ENCODE peak calls at places on chromosome 4, in five cellular contexts. P, H, V, T and J are unnamed samples. For H3K79me1, the result is how much of the 10 kb centered on the place peaks cover.

GRCh38 chr4:15376594-15376993 is 51.2 kb upstream of the C1QTNF7 start:
- DNase-seq in P (no peak), H (peak), V (peak), T (no peak), J (no peak)

GRCh38 chr4:143407475-143407874 is 70.8 kb downstream of the GAB1 start:
- DNase-seq in P (no peak), H (no peak), V (peak), T (no peak), J (no peak)

GRCh38 chr4:176443117-176443516 is 123.4 kb downstream of the SPCS3 start:
- DNase-seq in P (no peak), H (peak), V (peak), T (no peak), J (no peak)

GRCh38 chr4:57426779-57427395 is 316.7 kb upstream of the IGFBP7 start:
- DNase-seq in P (peak), H (peak), V (peak), T (peak), J (peak)

GRCh38 chr4:91256043-91256442 is 1047.7 kb upstream of the GRID2 start:
- DNase-seq in P (no peak), H (no peak), V (no peak), T (no peak), J (peak)

GRCh38 chr4:140807491-140808257 is 51.5 kb upstream of the TBC1D9 start:
- DNase-seq in P (no peak), H (peak), V (peak), T (no peak), J (no peak)

GRCh38 chr4:23483320-23483958 is 406.4 kb downstream of the PPARGC1A start:
- DNase-seq in P (no peak), H (no peak), V (no peak), T (no peak), J (no peak)

GRCh38 chr4:120517966-120518365 is 404.6 kb downstream of the PRDM5 start:
- DNase-seq in P (no peak), H (peak), V (peak), T (peak), J (peak)

GRCh38 chr4:174394915-174395314 is 111.2 kb downstream of the CEP44 start:
- DNase-seq in P (no peak), H (peak), V (peak), T (no peak), J (no peak)

GRCh38 chr4:102569200-102569599 is 68.0 kb downstream of the NFKB1 start:
- DNase-seq in P (no peak), H (peak), V (peak), T (no peak), J (no peak)

GRCh38 chr4:6555519-6555918 is 19.5 kb upstream of the MAN2B2 start:
- DNase-seq in P (no peak), H (no peak), V (no peak), T (no peak), J (no peak)

GRCh38 chr4:80422727-80423404 is 87.3 kb downstream of the CFAP299 start:
- DNase-seq in P (no peak), H (no peak), V (no peak), T (no peak), J (no peak)

GRCh38 chr4:94517492-94517891 is 65.8 kb downstream of the PDLIM5 start:
- DNase-seq in P (no peak), H (no peak), V (no peak), T (no peak), J (no peak)

GRCh38 chr4:73945674-73946449 is 36.0 kb downstream of the PF4 start:
- DNase-seq in P (no peak), H (no peak), V (no peak), T (no peak), J (no peak)

GRCh38 chr4:77348815-77349214 is 191.8 kb downstream of the CCNG2 start:
- DNase-seq in P (no peak), H (no peak), V (no peak), T (no peak), J (no peak)

GRCh38 chr4:38615847-38616246 is 48.2 kb upstream of the KLF3 start:
- DNase-seq in P (no peak), H (no peak), V (no peak), T (no peak), J (no peak)

GRCh38 chr4:66556651-66557278 is 886.5 kb upstream of the EPHA5 start:
- DNase-seq in P (no peak), H (no peak), V (no peak), T (no peak), J (peak)

GRCh38 chr4:167578906-167579305 is 344.6 kb upstream of the SPOCK3 start:
- DNase-seq in P (peak), H (no peak), V (no peak), T (no peak), J (peak)

GRCh38 chr4:6294705-6295421 is 25.2 kb downstream of the WFS1 start:
- DNase-seq in P (no peak), H (no peak), V (no peak), T (no peak), J (no peak)

GRCh38 chr4:60923075-60923474 is 277.1 kb upstream of the ADGRL3 start:
- DNase-seq in P (no peak), H (no peak), V (no peak), T (no peak), J (peak)

GRCh38 chr4:112280657-112281056 is 5.0 kb downstream of the TIFA start:
- DNase-seq in P (no peak), H (no peak), V (no peak), T (no peak), J (no peak)
- H3K4me3 ChIP-seq in P (no peak), H (no peak), V (no peak), T (no peak), J (no peak)

GRCh38 chr4:146237092-146237491 is 22.8 kb downstream of the REELD1 start:
- DNase-seq in P (no peak), H (no peak), V (no peak), T (no peak), J (no peak)
- H3K79me1 ChIP-seq in P (under half), H (under half), V (under half), T (under half), J (under half)

GRCh38 chr4:186808635-186809018 is 85.0 kb upstream of the FAT1 start:
- DNase-seq in P (no peak), H (peak), V (peak), T (no peak), J (no peak)
- H3K4me3 ChIP-seq in P (no peak), H (no peak), V (no peak), T (no peak), J (no peak)

GRCh38 chr4:10104211-10104990 is 12.2 kb downstream of the WDR1 start:
- DNase-seq in P (no peak), H (no peak), V (peak), T (no peak), J (no peak)
- H3K79me1 ChIP-seq in P (under half), H (half or more), V (under half), T (under half), J (under half)

GRCh38 chr4:30727409-30727808 is 7.2 kb downstream of the PCDH7 start:
- DNase-seq in P (no peak), H (no peak), V (no peak), T (no peak), J (no peak)
- H3K4me3 ChIP-seq in P (no peak), H (no peak), V (no peak), T (no peak), J (no peak)

DNA sequence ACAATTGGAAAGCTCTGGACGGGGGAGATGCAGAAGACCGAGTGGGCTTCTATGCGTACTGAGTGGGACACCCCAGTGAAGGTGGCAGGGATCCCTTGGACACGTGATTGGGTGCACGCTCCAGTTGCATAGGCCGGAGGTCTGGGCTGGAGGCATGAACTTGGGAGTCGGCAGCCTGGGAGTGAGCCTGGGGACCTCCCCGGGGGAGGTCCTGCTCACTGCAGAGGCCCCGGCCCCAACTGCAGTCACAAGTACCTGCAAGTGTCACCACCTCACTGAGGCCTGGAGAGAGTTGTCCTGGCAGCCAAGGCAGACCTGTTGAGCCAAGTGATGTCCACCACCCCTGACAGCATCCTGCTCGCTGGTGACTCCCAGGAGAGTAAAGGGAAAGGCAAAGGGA is 49.3 kb upstream of the HMX1 start:
- DNase-seq in P (no peak), H (no peak), V (no peak), T (no peak), J (no peak)
- H3K79me1 ChIP-seq in P (under half), H (under half), V (under half), T (under half), J (under half)

DNA sequence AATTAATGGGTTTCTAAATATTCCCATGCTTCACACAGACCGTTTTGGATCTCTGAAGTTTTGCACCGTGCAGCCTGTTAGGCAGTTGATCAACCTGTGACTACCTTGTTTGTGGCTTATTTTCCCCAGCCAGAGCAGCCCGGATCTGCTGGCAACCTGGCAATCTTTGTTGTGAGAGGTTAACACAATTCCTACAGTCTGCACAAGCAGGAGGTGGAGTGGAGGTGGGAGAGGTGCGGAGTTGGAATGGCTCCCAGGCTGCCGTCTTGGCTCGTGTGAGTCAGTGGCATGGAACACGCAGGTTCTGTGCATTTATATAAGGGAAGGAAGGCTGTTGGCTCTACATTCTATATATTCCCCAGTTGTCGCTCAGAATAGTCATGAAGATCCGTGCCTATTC is 70.9 kb upstream of the STOX2 start:
- DNase-seq in P (no peak), H (no peak), V (no peak), T (peak), J (no peak)
- H3K4me3 ChIP-seq in P (no peak), H (no peak), V (no peak), T (no peak), J (no peak)